ENCODE peak calls at places on chromosomes 11 and 22, in nine cellular contexts. P is stomach; Y is sigmoid colon; O is foreskin fibroblast; N is neural crest cell; V is nephron progenitor cell; H is astrocyte; L is astrocyte of the spinal cord; R is activated CD8-positive, alpha-beta T cell treated with anti-CD3 and anti-CD28 coated beads for 36 hours. F is an unnamed sample.

GRCh38 chr11:71109586-71109985 is 142.8 kb downstream of the SHANK2 start:
- DNase-seq in Y (no peak), O (no peak), P (no peak), R (no peak), H (no peak), V (no peak), L (no peak), N (no peak), F (no peak)

GRCh38 chr11:120974980-120975379 is 48.9 kb upstream of the TBCEL start:
- DNase-seq in O (no peak), H (no peak), P (no peak), R (no peak), Y (no peak), N (no peak), L (no peak), V (no peak), F (no peak)

GRCh38 chr11:79663012-79663411 is 222.2 kb upstream of the TENM4 start:
- DNase-seq in H (no peak), O (no peak), L (no peak), N (no peak), V (no peak), P (no peak), R (no peak), Y (no peak), F (no peak)

GRCh38 chr22:23121026-23121823 is 20.6 kb downstream of the RSPH14 start:
- DNase-seq in O (peak), H (no peak), R (no peak), P (no peak), Y (no peak), N (no peak), L (no peak), V (no peak), F (no peak)

GRCh38 chr22:43154887-43155536 is 3.7 kb downstream of the TSPO start:
- DNase-seq in H (no peak), Y (no peak), N (no peak), V (no peak), R (no peak), O (no peak), L (no peak), P (peak), F (no peak)

GRCh38 chr11:77107950-77108349 is 5.3 kb downstream of the OMP start:
- DNase-seq in P (peak), L (peak), Y (no peak), N (no peak), R (no peak), H (peak), V (no peak), O (peak), F (no peak)

GRCh38 chr22:44037519-44038370 is 13.6 kb downstream of the PARVB start:
- DNase-seq in R (no peak), L (peak), N (no peak), O (peak), V (no peak), P (no peak), H (peak), Y (peak), F (no peak)

GRCh38 chr11:69295995-69296889 is 2.3 kb downstream of the MYEOV start:
- DNase-seq in Y (peak), N (no peak), L (peak), R (no peak), V (no peak), H (no peak), P (peak), O (peak), F (no peak)

GRCh38 chr11:118607401-118608267 is at the start of gene PHLDB1:
- DNase-seq in O (peak), V (peak), N (peak), Y (peak), L (peak), R (peak), H (peak), P (peak), F (peak)

GRCh38 chr11:126924381-126924780 is 76.2 kb downstream of the KIRREL3 start:
- DNase-seq in V (no peak), L (no peak), R (no peak), P (no peak), O (no peak), H (no peak), N (no peak), Y (no peak), F (no peak)

GRCh38 chr11:131488208-131488607 is 117.8 kb downstream of the NTM start:
- DNase-seq in V (no peak), P (no peak), R (no peak), L (no peak), H (no peak), N (no peak), Y (no peak), O (no peak), F (no peak)

GRCh38 chr11:20110908-20111669 is 49.2 kb downstream of the DBX1 start:
- DNase-seq in R (peak), P (peak), O (peak), N (peak), L (peak), Y (no peak), H (peak), V (peak), F (peak)

GRCh38 chr11:12687216-12687623 is 13.0 kb downstream of the TEAD1 start:
- DNase-seq in P (no peak), O (no peak), V (no peak), L (no peak), H (no peak), R (no peak), N (no peak), Y (no peak), F (no peak)

GRCh38 chr11:62732830-62733229 is 4.5 kb downstream of the TTC9C start:
- DNase-seq in H (no peak), L (peak), R (no peak), O (peak), V (no peak), P (no peak), N (no peak), Y (no peak), F (no peak)
- TF ChIP-seq CTCF in H (no peak), L (no peak), R (peak), O (peak), V (no peak), P (no peak), N (peak), Y (no peak), F (no peak)

DNA sequence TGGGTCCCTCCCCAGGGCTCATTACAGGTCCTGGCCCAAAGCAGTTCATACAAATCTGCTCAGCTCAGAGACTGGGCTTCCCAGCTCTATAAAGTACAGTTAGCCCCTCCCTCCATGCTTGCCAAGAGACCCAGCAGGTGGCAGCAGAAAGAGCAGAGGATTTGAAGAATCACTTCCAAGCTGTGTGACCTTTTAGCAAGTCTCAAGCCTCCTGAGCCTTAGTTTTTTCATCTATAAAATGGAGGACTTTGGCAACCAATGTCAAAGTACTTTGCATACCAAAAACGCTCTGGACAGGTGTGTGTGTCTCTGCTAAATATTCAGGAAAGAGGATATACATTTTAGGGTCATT is 26.6 kb downstream of the RELT start:
- DNase-seq in H (no peak), L (peak), R (peak), P (no peak), O (peak), V (no peak), N (no peak), Y (no peak), F (no peak)
- TF ChIP-seq CTCF in H (peak), L (peak), R (no peak), P (no peak), O (peak), V (no peak), N (peak), Y (no peak), F (no peak)

GRCh38 chr11:86902345-86902744 is 52.9 kb downstream of the FZD4 start:
- DNase-seq in N (no peak), O (peak), P (no peak), L (no peak), V (no peak), R (no peak), H (no peak), Y (no peak), F (no peak)
- TF ChIP-seq CTCF in N (no peak), O (no peak), P (no peak), L (no peak), V (no peak), R (no peak), H (no peak), Y (no peak), F (no peak)

DNA sequence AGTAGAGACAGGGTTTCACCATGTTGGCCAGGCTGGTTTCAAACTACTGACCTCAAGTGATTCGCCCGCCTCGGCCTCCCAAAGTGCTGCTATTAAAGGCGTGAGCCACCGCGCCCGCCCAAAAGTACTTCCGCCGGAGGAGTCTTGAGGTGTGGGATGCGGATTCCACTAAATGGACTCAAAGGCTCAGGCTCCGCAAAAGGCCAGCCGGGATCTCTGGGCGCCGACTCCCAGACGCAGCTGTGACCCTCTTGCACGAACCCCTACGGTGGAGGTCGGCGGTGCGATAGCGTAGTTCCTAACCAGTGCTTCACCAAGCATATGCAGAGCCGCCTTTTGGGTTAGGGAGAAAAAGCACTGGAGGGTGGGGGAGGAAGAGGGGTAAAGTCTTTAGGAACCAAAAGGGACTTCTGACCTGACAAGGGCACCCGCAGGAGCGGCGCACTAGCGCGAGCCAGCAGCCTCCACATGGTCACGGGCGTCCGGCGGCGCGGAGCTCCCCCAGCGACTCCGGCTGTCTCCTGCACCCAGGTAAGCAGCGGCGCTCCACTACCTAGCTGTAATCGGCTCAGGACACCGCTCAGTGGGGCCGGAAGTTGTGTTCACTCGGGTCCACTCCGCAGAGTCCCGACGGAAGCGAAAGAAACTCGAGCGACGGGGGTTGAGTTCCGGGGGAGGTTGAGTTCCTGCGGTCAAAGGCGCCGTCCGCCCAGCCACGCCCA is at the start of gene MRPL16:
- DNase-seq in N (peak), P (peak), V (peak), R (peak), H (peak), L (peak), O (peak), Y (peak), F (peak)
- TF ChIP-seq CTCF in N (peak), P (no peak), V (no peak), R (no peak), H (no peak), L (no peak), O (no peak), Y (no peak), F (no peak)

GRCh38 chr11:86955111-86955673 is at the start of gene FZD4:
- DNase-seq in R (peak), Y (peak), O (peak), V (peak), P (peak), H (peak), N (peak), L (peak), F (peak)
- TF ChIP-seq CTCF in R (no peak), Y (no peak), O (no peak), V (no peak), P (no peak), H (no peak), N (no peak), L (no peak), F (no peak)

GRCh38 chr11:86068138-86068861 is 584 bp downstream of the PICALM start:
- DNase-seq in R (peak), L (no peak), Y (peak), O (peak), N (peak), H (no peak), V (peak), P (peak), F (peak)

GRCh38 chr11:86068951-86069407 is at the start of gene PICALM:
- DNase-seq in O (peak), P (peak), R (peak), H (peak), L (peak), V (peak), N (peak), Y (peak), F (peak)

GRCh38 chr11:86067230-86068137 is 1.4 kb downstream of the PICALM start:
- DNase-seq in P (no peak), R (no peak), H (no peak), L (no peak), N (no peak), Y (no peak), O (no peak), V (no peak), F (no peak)

GRCh38 chr11:86066033-86066432 is 2.9 kb downstream of the PICALM start:
- DNase-seq in V (no peak), L (no peak), Y (no peak), O (no peak), R (no peak), P (no peak), H (no peak), N (no peak), F (no peak)

GRCh38 chr11:86066606-86067229 is 2.2 kb downstream of the PICALM start:
- DNase-seq in O (no peak), R (no peak), P (no peak), V (no peak), N (no peak), Y (no peak), L (no peak), H (no peak), F (no peak)
- TF ChIP-seq CTCF in O (no peak), R (no peak), P (no peak), V (no peak), N (no peak), Y (no peak), L (no peak), H (no peak), F (no peak)